ENCODE peak calls at places on chromosome 2, in four cellular contexts. Q is uterus, H is transverse colon, L is foreskin fibroblast. S is an unnamed sample.

GRCh38 chr2:105645971-105646370 is 98.7 kb upstream of the NCK2 start:
- DNase-seq in Q (no peak), H (no peak), L (no peak), S (no peak)

GRCh38 chr2:98643496-98644100 is 35.2 kb downstream of the UNC50 start:
- DNase-seq in H (no peak), Q (no peak), L (no peak), S (no peak)

GRCh38 chr2:167294031-167294774 is 405.9 kb downstream of the XIRP2 start:
- DNase-seq in L (peak), Q (no peak), H (peak), S (peak)

GRCh38 chr2:11097988-11098387 is 57.3 kb upstream of the SLC66A3 start:
- DNase-seq in Q (no peak), H (no peak), L (no peak), S (no peak)

GRCh38 chr2:230958803-230959756 is 34.0 kb upstream of the GPR55 start:
- DNase-seq in L (no peak), H (no peak), Q (no peak), S (no peak)

GRCh38 chr2:199757466-199757865 is 93.5 kb downstream of the FTCDNL1 start:
- DNase-seq in L (peak), H (peak), Q (no peak), S (no peak)

GRCh38 chr2:236863729-236864126 is 222.0 kb upstream of the COPS8 start:
- DNase-seq in L (no peak), Q (no peak), H (no peak), S (no peak)

GRCh38 chr2:113180131-113180946 is 6.6 kb downstream of the PSD4 start:
- DNase-seq in L (no peak), Q (no peak), H (no peak), S (peak)

GRCh38 chr2:124563415-124563814 is 538.3 kb downstream of the CNTNAP5 start:
- DNase-seq in H (no peak), L (no peak), Q (no peak), S (no peak)

GRCh38 chr2:43358688-43359201 is 132.3 kb upstream of the ZFP36L2 start:
- DNase-seq in H (no peak), Q (no peak), L (no peak), S (no peak)

GRCh38 chr2:63871864-63872263 is 30.2 kb downstream of the UGP2 start:
- DNase-seq in L (no peak), H (no peak), Q (no peak), S (no peak)

GRCh38 chr2:12057436-12058166 is 311.2 kb downstream of the LPIN1 start:
- DNase-seq in H (peak), L (peak), Q (peak), S (no peak)

GRCh38 chr2:237315170-237315880 is 98.6 kb downstream of the COL6A3 start:
- DNase-seq in L (peak), Q (peak), H (peak), S (peak)

GRCh38 chr2:8457620-8458255 is 224.1 kb upstream of the ID2 start:
- DNase-seq in L (no peak), H (peak), Q (no peak), S (peak)

GRCh38 chr2:191318037-191318728 is 73.0 kb downstream of the MYO1B start:
- DNase-seq in Q (no peak), H (peak), L (peak), S (no peak)

GRCh38 chr2:78535395-78535794 is 490.1 kb upstream of the REG3G start:
- DNase-seq in L (no peak), Q (no peak), H (no peak), S (no peak)

GRCh38 chr2:136122654-136123053 is 4.7 kb upstream of the CXCR4 start:
- DNase-seq in L (no peak), H (no peak), Q (no peak), S (no peak)

GRCh38 chr2:10303174-10303633 is 500 bp downstream of the HPCAL1 start:
- DNase-seq in H (no peak), Q (peak), L (no peak), S (no peak)

GRCh38 chr2:40658917-40659316 is 207.0 kb upstream of the SLC8A1 start:
- DNase-seq in H (no peak), L (peak), Q (no peak), S (no peak)

GRCh38 chr2:134190062-134190806 is 63.6 kb upstream of the MGAT5 start:
- DNase-seq in L (no peak), H (no peak), Q (no peak), S (no peak)

GRCh38 chr2:2714413-2714812 is 383.3 kb upstream of the MYT1L start:
- DNase-seq in L (no peak), Q (no peak), H (no peak), S (no peak)

GRCh38 chr2:174585111-174585510 is 12.5 kb downstream of the WIPF1 start:
- DNase-seq in H (no peak), L (peak), Q (no peak), S (no peak)

DNA sequence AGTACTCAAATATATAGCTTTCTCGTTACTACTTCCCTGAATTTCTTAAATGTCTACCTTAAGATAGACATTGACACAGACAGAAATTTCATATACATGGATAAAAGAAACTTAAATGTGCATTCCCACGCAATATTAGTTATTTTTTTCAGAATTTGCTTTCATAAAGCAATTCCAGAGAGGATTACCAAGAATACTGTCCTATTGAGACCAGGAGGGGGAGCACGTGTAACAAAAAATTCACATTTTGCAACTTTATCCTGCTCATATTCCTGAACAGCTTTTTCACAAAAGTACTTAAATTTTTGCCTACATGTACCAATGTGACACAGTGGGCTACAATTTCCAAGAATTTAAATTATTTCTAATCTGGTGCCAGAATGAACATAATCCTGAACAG is 30.7 kb upstream of the ERCC3 start:
- DNase-seq in L (peak), Q (no peak), H (no peak), S (peak)
- TF ChIP-seq CTCF in L (peak), Q (peak), H (peak), S (peak)

GRCh38 chr2:218877331-218877730 is 3.3 kb upstream of the WNT10A start:
- DNase-seq in L (no peak), Q (no peak), H (no peak), S (no peak)
- TF ChIP-seq CTCF in L (no peak), Q (no peak), H (no peak), S (no peak)

GRCh38 chr2:27663463-27664244 is at the start of the genes SLC4A1AP and SUPT7L:
- DNase-seq in L (peak), Q (peak), H (peak), S (peak)
- TF ChIP-seq CTCF in L (no peak), Q (peak), H (no peak), S (no peak)

GRCh38 chr2:155310589-155310988 is 612.1 kb downstream of the KCNJ3 start:
- DNase-seq in H (no peak), L (peak), Q (no peak), S (no peak)
- TF ChIP-seq CTCF in H (peak), L (peak), Q (no peak), S (peak)

DNA sequence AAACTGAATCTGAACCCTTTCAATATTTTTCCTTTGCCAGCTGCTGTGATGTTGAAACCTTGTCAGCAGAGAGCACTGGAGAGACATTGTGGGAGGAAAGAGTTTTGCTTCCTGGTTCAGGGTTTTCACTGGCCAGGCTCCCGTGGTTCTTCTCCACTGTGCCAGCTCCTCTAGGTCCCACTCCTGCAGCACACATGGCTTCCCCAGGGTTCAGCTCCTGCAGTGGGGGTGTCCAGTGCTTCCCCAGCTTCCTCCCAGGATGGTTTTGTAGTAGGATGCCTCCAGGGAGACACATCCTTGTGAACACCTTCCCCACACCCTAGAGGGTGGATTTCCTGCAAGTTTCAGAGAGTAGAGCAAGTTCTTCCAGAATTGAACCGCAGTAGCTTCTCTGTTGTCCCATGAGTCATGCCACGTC is 24.0 kb upstream of the SULT1C3 start:
- DNase-seq in H (peak), L (peak), Q (no peak), S (peak)
- TF ChIP-seq CTCF in H (peak), L (peak), Q (no peak), S (no peak)

GRCh38 chr2:46293466-46293865 is 3.7 kb upstream of the EPAS1 start:
- DNase-seq in L (peak), H (no peak), Q (no peak), S (no peak)

GRCh38 chr2:46297546-46298271 is 502 bp downstream of the EPAS1 start:
- DNase-seq in H (peak), L (peak), Q (peak), S (peak)

GRCh38 chr2:46296840-46297545 is at the start of gene EPAS1:
- DNase-seq in H (peak), Q (peak), L (peak), S (peak)

GRCh38 chr2:46296216-46296839 is 879 bp upstream of the EPAS1 start:
- DNase-seq in H (peak), L (no peak), Q (peak), S (peak)

GRCh38 chr2:46294185-46294836 is 2.9 kb upstream of the EPAS1 start:
- DNase-seq in L (peak), H (peak), Q (no peak), S (peak)
- TF ChIP-seq CTCF in L (peak), H (peak), Q (peak), S (peak)

DNA sequence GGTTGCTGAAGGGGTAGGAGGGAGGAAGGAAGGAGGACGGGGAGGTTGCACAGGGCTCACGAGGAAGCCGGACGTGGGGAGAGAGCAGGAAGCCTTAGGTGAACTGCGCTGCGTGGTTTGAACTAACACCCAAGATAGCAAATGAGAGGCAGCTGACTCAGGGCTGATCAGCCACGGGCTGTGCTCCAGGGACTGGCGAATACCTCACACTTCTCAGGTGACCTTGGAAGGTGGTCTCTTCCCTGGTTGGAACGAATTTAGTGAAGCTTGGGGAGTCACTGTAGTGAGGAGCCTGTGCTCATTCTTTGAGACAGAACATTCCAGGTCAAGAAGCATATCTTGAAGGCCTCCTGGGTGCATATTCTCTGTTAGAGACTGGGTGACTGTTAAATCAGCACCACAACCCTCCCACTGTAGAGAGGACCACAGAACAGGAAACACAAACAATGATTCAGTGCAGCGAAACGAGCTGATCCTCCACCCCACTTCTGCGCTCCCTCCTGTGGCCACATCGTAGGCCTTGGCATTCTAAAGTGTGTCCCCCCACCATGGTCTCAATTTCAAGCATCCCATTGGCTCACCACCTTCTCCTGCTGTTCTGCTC is 33.8 kb downstream of the TOGARAM2 start:
- DNase-seq in Q (no peak), H (peak), L (peak), S (no peak)
- TF ChIP-seq CTCF in Q (no peak), H (no peak), L (no peak), S (no peak)

GRCh38 chr2:69715964-69716363 is 26.0 kb upstream of the ANXA4 start:
- DNase-seq in H (no peak), L (peak), Q (no peak), S (no peak)
- TF ChIP-seq CTCF in H (no peak), L (no peak), Q (no peak), S (no peak)

GRCh38 chr2:26002617-26003310 is 20.5 kb upstream of the KIF3C start:
- DNase-seq in H (no peak), Q (no peak), L (no peak), S (no peak)
- TF ChIP-seq CTCF in H (no peak), Q (no peak), L (no peak), S (no peak)

GRCh38 chr2:54683596-54683995 is 39.9 kb upstream of the EML6 start:
- DNase-seq in L (no peak), H (no peak), Q (no peak), S (no peak)

GRCh38 chr2:54687595-54688152 is 35.8 kb upstream of the EML6 start:
- DNase-seq in L (no peak), H (no peak), Q (no peak), S (no peak)

GRCh38 chr2:54680397-54681032 is 42.9 kb upstream of the EML6 start:
- DNase-seq in Q (no peak), L (peak), H (no peak), S (no peak)

GRCh38 chr2:54685263-54685775 is 38.1 kb upstream of the EML6 start:
- DNase-seq in L (no peak), Q (no peak), H (no peak), S (no peak)
- TF ChIP-seq CTCF in L (no peak), Q (no peak), H (no peak), S (no peak)